ENCODE peak calls at places on chromosomes 11 and 22, in ten cellular contexts. H is tibial nerve, R is IMR-90, T is ovary, K is stomach, N is GM12878, I is adrenal gland, Y is esophagus muscularis mucosa, U is HCT116, O is uterus. V is an unnamed sample. For H3K27me3, the result is how much of the 10 kb centered on the place peaks cover.

GRCh38 chr11:1533342-1533725 is 38.7 kb downstream of the DUSP8 start:
- DNase-seq in T (no peak), O (no peak), I (no peak), U (no peak), H (no peak), N (no peak), K (no peak), R (no peak), Y (no peak), V (no peak)

GRCh38 chr11:106271686-106272085 is 194.2 kb downstream of the AASDHPPT start:
- DNase-seq in H (no peak), K (no peak), T (no peak), U (no peak), I (no peak), O (no peak), Y (no peak), R (peak), N (no peak), V (no peak)

GRCh38 chr11:72585762-72586590 is 88.2 kb downstream of the PDE2A start:
- DNase-seq in N (peak), H (peak), Y (no peak), K (peak), R (peak), O (peak), U (peak), T (peak), I (peak), V (no peak)

GRCh38 chr11:116199182-116199581 is 573.6 kb downstream of the BUD13 start:
- DNase-seq in H (no peak), T (no peak), N (no peak), I (no peak), R (no peak), K (no peak), O (no peak), Y (no peak), U (no peak), V (no peak)

GRCh38 chr22:44246615-44247326 is 66.0 kb downstream of the SHISAL1 start:
- DNase-seq in I (no peak), K (peak), O (peak), Y (peak), T (no peak), H (no peak), R (no peak), U (no peak), N (no peak), V (peak)

GRCh38 chr11:111659201-111659600 is 57.0 kb downstream of the SIK2 start:
- DNase-seq in N (no peak), I (no peak), K (no peak), T (no peak), U (no peak), O (no peak), Y (no peak), H (no peak), R (no peak), V (no peak)

GRCh38 chr11:125807909-125808308 is 20.0 kb downstream of the PATE3 start:
- DNase-seq in Y (no peak), K (no peak), I (no peak), N (no peak), O (no peak), T (no peak), U (no peak), R (peak), H (no peak), V (no peak)

GRCh38 chr22:17257091-17257490 is 37.9 kb upstream of the ADA2 start:
- DNase-seq in H (no peak), I (no peak), N (no peak), Y (no peak), K (no peak), T (no peak), O (no peak), R (no peak), U (no peak), V (no peak)

GRCh38 chr11:8011981-8012444 is 24.9 kb downstream of the EIF3F start:
- DNase-seq in O (no peak), U (no peak), T (no peak), K (no peak), I (no peak), N (no peak), R (peak), H (no peak), Y (peak), V (no peak)

GRCh38 chr11:130029137-130029536 is 26.5 kb upstream of the PRDM10 start:
- DNase-seq in T (no peak), N (no peak), I (no peak), U (no peak), Y (no peak), H (no peak), O (no peak), R (no peak), K (no peak), V (no peak)

GRCh38 chr11:84549221-84549620 is 1077.9 kb downstream of the DLG2 start:
- DNase-seq in Y (no peak), R (no peak), T (no peak), K (no peak), I (no peak), O (no peak), U (no peak), N (no peak), H (no peak), V (no peak)

GRCh38 chr11:720017-720641 is 14.1 kb downstream of the EPS8L2 start:
- DNase-seq in N (no peak), T (no peak), I (no peak), U (no peak), Y (no peak), O (no peak), R (no peak), H (no peak), K (no peak), V (no peak)

GRCh38 chr11:35943294-35943693 is 568 bp upstream of the LDLRAD3 start:
- DNase-seq in U (no peak), K (no peak), N (no peak), R (no peak), O (peak), T (peak), H (no peak), I (peak), Y (no peak), V (no peak)

GRCh38 chr11:74030668-74031309 is 21.9 kb upstream of the UCP3 start:
- DNase-seq in O (no peak), T (no peak), N (no peak), U (no peak), Y (no peak), H (no peak), R (no peak), K (no peak), I (no peak), V (no peak)

GRCh38 chr11:104772806-104773241 is 125.4 kb downstream of the CASP12 start:
- DNase-seq in R (peak), I (peak), K (no peak), H (peak), N (no peak), Y (no peak), U (peak), T (no peak), O (no peak), V (no peak)

GRCh38 chr11:60396790-60397189 is 531 bp downstream of the MS4A14 start:
- DNase-seq in I (no peak), R (no peak), O (no peak), Y (no peak), U (no peak), K (no peak), H (no peak), T (no peak), N (peak), V (no peak)

GRCh38 chr11:94027210-94027609 is 6.1 kb downstream of the HEPHL1 start:
- DNase-seq in O (no peak), I (no peak), R (no peak), T (no peak), N (no peak), U (no peak), K (no peak), H (no peak), Y (peak), V (no peak)

GRCh38 chr22:50523806-50524663 is 1.4 kb downstream of the SCO2 start:
- DNase-seq in I (no peak), R (no peak), H (no peak), K (no peak), O (no peak), Y (no peak), T (no peak), U (no peak), N (no peak), V (no peak)

GRCh38 chr11:34346551-34346950 is 11.3 kb downstream of the ABTB2 start:
- DNase-seq in K (no peak), Y (no peak), I (peak), R (no peak), O (no peak), H (no peak), N (no peak), U (no peak), T (no peak), V (peak)

GRCh38 chr11:113248702-113249490 is 65.5 kb upstream of the TTC12 start:
- DNase-seq in U (no peak), R (no peak), I (no peak), T (no peak), Y (no peak), O (no peak), H (no peak), K (no peak), N (no peak), V (no peak)

GRCh38 chr22:41902932-41903421 is 11.9 kb downstream of the SHISA8 start:
- DNase-seq in R (no peak), N (no peak), I (peak), T (no peak), H (no peak), U (no peak), Y (no peak), K (peak), O (no peak), V (no peak)

GRCh38 chr11:70606951-70607330 is 208.6 kb downstream of the CTTN start:
- DNase-seq in O (no peak), T (no peak), N (no peak), R (no peak), U (no peak), H (no peak), I (no peak), K (no peak), Y (no peak), V (no peak)

GRCh38 chr22:23820748-23821211 is 18.0 kb downstream of the DERL3 start:
- DNase-seq in R (no peak), H (no peak), K (no peak), T (no peak), Y (no peak), U (no peak), I (no peak), N (no peak), O (no peak), V (no peak)

GRCh38 chr11:45212566-45213315 is 66.3 kb downstream of the PRDM11 start:
- DNase-seq in Y (no peak), N (no peak), U (no peak), K (no peak), T (peak), H (no peak), I (no peak), R (no peak), O (peak), V (no peak)

GRCh38 chr11:16969010-16970004 is 44.9 kb downstream of the PLEKHA7 start:
- DNase-seq in Y (no peak), I (no peak), N (no peak), O (no peak), H (no peak), U (no peak), T (no peak), K (no peak), R (no peak), V (no peak)

GRCh38 chr22:45201678-45202332 is 38.1 kb downstream of the NUP50 start:
- DNase-seq in R (peak), O (no peak), U (no peak), K (no peak), N (no peak), T (peak), Y (no peak), H (no peak), I (no peak), V (no peak)

GRCh38 chr22:37080838-37081237 is 28.7 kb downstream of the TMPRSS6 start:
- DNase-seq in R (no peak), T (no peak), I (no peak), Y (no peak), N (no peak), H (no peak), O (no peak), U (no peak), K (no peak), V (no peak)

GRCh38 chr22:37080438-37080837 is 28.9 kb downstream of the KCTD17 start:
- DNase-seq in I (no peak), T (no peak), N (no peak), K (no peak), Y (no peak), U (no peak), R (no peak), O (no peak), H (no peak), V (no peak)

GRCh38 chr22:37077802-37078448 is 26.4 kb downstream of the KCTD17 start:
- DNase-seq in O (no peak), R (peak), K (peak), T (no peak), U (peak), N (no peak), Y (no peak), H (peak), I (peak), V (no peak)

GRCh38 chr22:37079158-37079557 is 27.6 kb downstream of the KCTD17 start:
- DNase-seq in U (no peak), N (no peak), H (no peak), R (no peak), K (no peak), O (no peak), I (no peak), Y (no peak), T (no peak), V (no peak)

GRCh38 chr22:37079668-37080171 is 28.2 kb downstream of the KCTD17 start:
- DNase-seq in U (no peak), O (no peak), N (no peak), Y (no peak), I (no peak), T (no peak), R (peak), H (no peak), K (peak), V (no peak)
- TF ChIP-seq POLR2A in U (no peak), O (no peak), N (no peak), Y (no peak), I (no peak), T (no peak), R (no peak), H (no peak), K (no peak), V (no peak)

DNA sequence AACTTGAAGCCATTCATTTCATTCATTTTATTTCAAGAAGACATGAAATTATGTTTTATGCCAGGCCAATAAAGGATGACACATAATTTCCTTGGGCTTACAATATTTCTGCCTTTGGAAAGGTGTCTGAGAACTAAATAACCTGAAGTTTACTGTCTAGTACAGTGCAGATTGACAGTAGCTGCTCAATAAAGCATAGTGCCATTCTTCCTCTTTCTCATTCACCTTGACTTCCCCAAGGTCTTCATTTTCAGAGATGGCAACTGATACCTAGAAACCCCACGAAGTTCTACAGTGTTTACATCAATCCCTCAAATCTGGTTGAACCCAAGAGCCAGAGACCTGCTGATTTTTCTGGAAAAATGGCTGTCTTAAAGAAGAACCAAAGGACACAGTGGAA is 144.3 kb upstream of the SYN3 start:
- DNase-seq in N (no peak), U (no peak), Y (no peak), H (no peak), R (no peak), K (no peak), T (no peak), O (no peak), I (no peak), V (no peak)
- H3K27me3 ChIP-seq in N (under half), U (under half), Y (under half), H (under half), R (under half), K (under half), T (under half), O (under half), I (under half), V (under half)

DNA sequence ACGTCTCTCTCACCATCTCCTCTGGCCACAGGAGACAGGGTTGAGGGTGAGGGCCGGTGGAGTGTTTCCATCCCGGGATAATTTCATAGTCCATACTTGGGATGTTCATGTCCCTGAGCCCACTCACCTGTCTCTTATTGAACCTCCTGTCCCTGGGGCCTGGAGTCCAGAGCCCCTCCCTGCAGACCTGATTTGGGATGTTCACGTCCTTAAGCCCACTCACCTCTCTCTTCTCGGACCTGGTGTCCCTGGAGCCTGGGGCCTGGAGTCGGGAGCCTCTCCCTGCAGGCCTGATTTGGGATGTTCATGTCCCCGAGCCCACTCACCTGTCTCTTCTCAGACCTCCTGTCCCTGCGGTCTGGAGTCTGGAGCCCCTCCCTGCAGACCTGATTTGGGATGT is 868.2 kb downstream of the BRD1 start:
- DNase-seq in R (no peak), H (no peak), K (peak), T (no peak), N (no peak), O (no peak), U (no peak), I (no peak), Y (peak), V (no peak)
- TF ChIP-seq POLR2A in R (no peak), H (no peak), K (no peak), T (no peak), N (no peak), O (no peak), U (no peak), I (no peak), Y (no peak), V (no peak)

GRCh38 chr22:36892292-36892691 is 21.1 kb upstream of the CSF2RB start:
- DNase-seq in O (no peak), K (no peak), T (no peak), Y (no peak), U (no peak), I (no peak), R (no peak), N (no peak), H (no peak), V (no peak)
- H3K27me3 ChIP-seq in O (under half), K (under half), T (under half), Y (under half), U (under half), I (under half), R (under half), N (under half), H (under half), V (under half)

GRCh38 chr11:68010058-68011041 is at the start of gene ALDH3B1:
- DNase-seq in H (peak), N (no peak), O (peak), I (peak), U (peak), R (peak), Y (peak), K (peak), T (peak), V (no peak)
- TF ChIP-seq POLR2A in H (peak), N (no peak), O (no peak), I (peak), U (peak), R (peak), Y (no peak), K (no peak), T (no peak), V (no peak)

GRCh38 chr11:6258571-6258998 is 1.1 kb upstream of the CCKBR start:
- DNase-seq in Y (no peak), R (no peak), N (no peak), O (no peak), H (no peak), T (no peak), I (no peak), U (no peak), K (peak), V (no peak)
- H3K27me3 ChIP-seq in Y (under half), R (half or more), N (under half), O (under half), H (under half), T (under half), I (under half), U (half or more), K (under half), V (under half)

GRCh38 chr11:61815790-61816735 is 740 bp downstream of the FADS1 start:
- DNase-seq in T (peak), R (peak), I (peak), Y (no peak), O (peak), K (peak), U (peak), H (peak), N (no peak), V (no peak)
- TF ChIP-seq POLR2A in T (no peak), R (peak), I (peak), Y (no peak), O (no peak), K (no peak), U (no peak), H (no peak), N (no peak), V (no peak)

DNA sequence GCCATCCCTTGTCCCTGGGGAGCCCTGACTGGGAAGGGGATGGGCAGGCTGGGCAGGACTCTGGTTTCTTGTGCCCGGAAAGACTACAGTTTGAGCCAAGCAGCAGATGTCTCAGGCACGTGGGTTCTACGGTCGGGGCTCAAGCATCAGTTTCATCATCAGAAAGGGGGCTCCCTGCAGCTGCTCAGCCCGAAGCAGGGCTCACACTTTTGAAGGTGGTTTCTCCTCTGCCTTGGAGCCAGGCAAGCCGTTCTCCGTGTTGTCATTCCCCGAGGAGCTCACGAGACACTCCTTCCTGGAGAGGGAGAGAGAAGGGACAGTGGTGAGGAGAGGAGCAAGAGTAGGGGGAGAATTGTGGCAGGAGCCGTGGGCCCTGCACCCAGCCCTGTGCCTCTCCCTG is 15.8 kb downstream of the SCN4B start:
- DNase-seq in O (no peak), K (no peak), I (no peak), R (no peak), Y (no peak), H (no peak), N (no peak), T (no peak), U (no peak), V (no peak)
- H3K27me3 ChIP-seq in O (under half), K (under half), I (under half), R (under half), Y (under half), H (under half), N (under half), T (under half), U (under half), V (under half)

DNA sequence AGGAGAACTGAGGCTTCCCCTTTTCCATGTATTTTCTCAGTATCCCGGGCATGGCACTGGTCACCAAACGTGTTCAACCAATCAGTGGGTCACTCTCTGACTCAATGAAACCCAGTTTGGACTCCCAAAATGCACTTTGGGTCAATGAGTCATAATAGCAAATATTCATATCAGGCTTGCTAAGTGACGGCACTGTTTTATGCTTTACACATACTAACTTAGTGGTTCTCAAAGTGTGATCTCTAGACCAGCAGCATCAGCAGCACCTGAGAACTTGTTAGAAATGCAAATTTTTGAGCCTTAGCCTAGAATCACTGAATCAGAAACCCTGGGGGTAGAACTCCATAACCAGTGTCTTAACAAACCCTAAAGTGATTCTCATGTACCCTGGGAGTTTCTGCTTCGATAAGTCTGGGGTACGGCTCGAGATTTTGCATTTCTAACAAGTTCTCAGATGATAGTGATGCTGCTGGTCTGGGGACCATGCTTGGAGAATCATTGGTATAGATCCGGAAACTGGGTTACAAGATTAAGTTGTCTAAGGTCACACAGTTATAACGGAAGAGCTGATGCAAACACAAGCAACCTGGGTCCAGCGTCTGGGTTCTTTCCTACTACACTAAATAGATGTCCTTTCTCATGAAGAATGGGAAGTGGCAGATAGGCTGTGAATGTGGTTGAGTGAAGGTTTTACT is 35.6 kb downstream of the ETS1 start:
- DNase-seq in R (no peak), T (no peak), U (no peak), O (no peak), H (no peak), Y (peak), K (no peak), N (peak), I (no peak), V (no peak)
- TF ChIP-seq POLR2A in R (no peak), T (no peak), U (no peak), O (no peak), H (no peak), Y (no peak), K (no peak), N (peak), I (no peak), V (no peak)

V was measured in vagina.